ENCODE peak calls at places on chromosomes 6 and 20, in eight cellular contexts. G is stimulated activated naive CD4-positive, alpha-beta T cell; Q is A549; X is ACHN; K is GM20000; P is activated T-helper 9 cell treated with anti-CD3 and anti-CD28 coated beads, Interleukin-2, amount 50 U/mL, for 16 hours; J is HCEC 1CT; T is colonic mucosa. N is an unnamed sample.
A peak's percentile ranks its signal among the peaks of the same experiment; 100 is the strongest.

GRCh38 chr6:111445786-111446395 is 37.1 kb downstream of the REV3L start:
- DNase-seq in P (no peak), J (no peak), K (no peak), T (no peak), Q (no peak), G (no peak), X (no peak), N (no peak)

GRCh38 chr6:53492860-53493634 is 51.9 kb downstream of the GCLC start:
- DNase-seq in T (no peak), P (peak; percentile 8), G (no peak), Q (peak; percentile 74), K (peak; percentile 51), J (peak; percentile 56), X (peak; percentile 73), N (no peak)

GRCh38 chr6:43817192-43817591 is 47.2 kb downstream of the VEGFA start:
- DNase-seq in T (peak; percentile 51), G (peak; percentile 4), X (peak; percentile 36), J (peak; percentile 36), Q (peak; percentile 62), P (no peak), K (peak; percentile 41), N (no peak)

GRCh38 chr20:35368616-35369423 is 43.0 kb downstream of the UQCC1 start:
- DNase-seq in J (no peak), Q (no peak), X (no peak), K (no peak), T (no peak), G (no peak), P (no peak), N (no peak)

GRCh38 chr20:64150756-64151633 is 13.3 kb upstream of the MYT1 start:
- DNase-seq in K (no peak), P (no peak), J (no peak), Q (no peak), G (no peak), T (no peak), X (no peak), N (no peak)

GRCh38 chr20:63737940-63738686 is 1.5 kb upstream of the SLC2A4RG start:
- DNase-seq in K (peak; percentile 79), P (no peak), X (no peak), G (peak; percentile 49), J (no peak), T (peak; percentile 76), Q (no peak), N (peak; percentile 24)

GRCh38 chr6:155106456-155107107 is 111.5 kb downstream of the TIAM2 start:
- DNase-seq in G (no peak), X (no peak), Q (no peak), J (no peak), P (no peak), T (no peak), K (no peak), N (no peak)

GRCh38 chr6:37560737-37561103 is 61.0 kb upstream of the CCDC167 start:
- DNase-seq in T (no peak), G (no peak), Q (no peak), X (no peak), K (no peak), J (no peak), P (no peak), N (no peak)

GRCh38 chr6:109373762-109374161 is 8.5 kb downstream of the CD164 start:
- DNase-seq in K (peak; percentile 55), X (no peak), G (no peak), T (no peak), P (no peak), J (no peak), Q (no peak), N (no peak)

GRCh38 chr20:62025832-62026563 is 39.7 kb downstream of the TAF4 start:
- DNase-seq in X (no peak), T (no peak), J (peak; percentile 36), Q (no peak), K (peak; percentile 70), P (no peak), G (peak; percentile 19), N (no peak)

GRCh38 chr6:91299544-91300491 is 712.9 kb upstream of the MAP3K7 start:
- DNase-seq in J (no peak), K (no peak), G (no peak), Q (no peak), P (no peak), T (peak; percentile 27), X (no peak), N (no peak)

GRCh38 chr6:7311171-7311570 is 1.8 kb downstream of the SSR1 start:
- DNase-seq in P (no peak), Q (no peak), X (no peak), G (no peak), K (no peak), T (no peak), J (no peak), N (no peak)

GRCh38 chr6:169528755-169529154 is 173.1 kb downstream of the WDR27 start:
- DNase-seq in X (peak; percentile 7), Q (no peak), T (no peak), G (no peak), K (no peak), P (no peak), J (no peak), N (no peak)

GRCh38 chr6:53199156-53199555 is 50.5 kb upstream of the GCM1 start:
- DNase-seq in P (no peak), T (no peak), K (peak; percentile 60), X (no peak), J (no peak), Q (no peak), G (no peak), N (no peak)

GRCh38 chr20:48577557-48577956 is 250.2 kb downstream of the PREX1 start:
- DNase-seq in Q (no peak), P (no peak), K (no peak), T (no peak), J (no peak), X (no peak), G (no peak), N (no peak)

GRCh38 chr20:58306421-58307261 is 2.9 kb upstream of the RAB22A start:
- DNase-seq in X (peak; percentile 83), Q (peak; percentile 30), P (peak; percentile 55), J (no peak), T (peak; percentile 51), K (peak; percentile 36), G (peak; percentile 70), N (peak; percentile 67)

GRCh38 chr6:15264902-15265761 is 19.3 kb downstream of the JARID2 start:
- DNase-seq in J (peak; percentile 48), K (no peak), Q (no peak), X (no peak), G (no peak), T (no peak), P (no peak), N (no peak)

N was measured in T follicular helper cell.